ENCODE peak calls at places on chromosomes 12 and 14, in four cellular contexts. Q, U, K and B are unnamed samples.

GRCh38 chr12:76698966-76699365 is 64.9 kb upstream of the ZDHHC17 start:
- DNase-seq in Q (no peak), K (no peak), U (no peak), B (no peak)

GRCh38 chr14:49892301-49892635 is 614 bp upstream of the ARF6 start:
- DNase-seq in K (peak; percentile 60), Q (peak; percentile 82), U (no peak), B (peak; percentile 83)

GRCh38 chr14:30034049-30034635 is 106.5 kb upstream of the PRKD1 start:
- DNase-seq in K (no peak), U (no peak), Q (peak; percentile 17), B (no peak)

GRCh38 chr12:109277899-109278762 is 31.0 kb downstream of the FOXN4 start:
- DNase-seq in K (no peak), U (no peak), Q (peak; percentile 12), B (no peak)

GRCh38 chr14:81946808-81947798 is 413.4 kb upstream of the SEL1L start:
- DNase-seq in U (no peak), K (no peak), Q (no peak), B (no peak)

GRCh38 chr12:25072901-25073645 is 121.9 kb downstream of the DNAI7 start:
- DNase-seq in Q (peak; percentile 13), U (no peak), K (no peak), B (no peak)

GRCh38 chr12:119704065-119704747 is 36.3 kb downstream of the PRKAB1 start:
- DNase-seq in U (no peak), K (no peak), Q (peak; percentile 50), B (peak; percentile 52)

GRCh38 chr14:61107148-61107641 is 126.2 kb downstream of the SLC38A6 start:
- DNase-seq in U (no peak), K (no peak), Q (no peak), B (no peak)

GRCh38 chr12:29309320-29309902 is 71.6 kb downstream of the ERGIC2 start:
- DNase-seq in K (no peak), U (no peak), Q (peak; percentile 47), B (peak; percentile 8)

GRCh38 chr12:98146043-98146442 is 369.3 kb upstream of the TMPO start:
- DNase-seq in Q (no peak), U (no peak), K (no peak), B (no peak)

GRCh38 chr14:92646952-92647461 is 101.4 kb downstream of the LGMN start:
- DNase-seq in Q (peak; percentile 94), U (no peak), K (no peak), B (peak; percentile 31)

GRCh38 chr12:131986847-131987398 is 37.2 kb downstream of the EP400 start:
- DNase-seq in K (no peak), Q (no peak), U (peak; percentile 45), B (no peak)

GRCh38 chr14:36773136-36773540 is 111.5 kb downstream of the PAX9 start:
- DNase-seq in K (no peak), U (peak; percentile 81), Q (peak; percentile 15), B (no peak)

GRCh38 chr14:57533214-57533613 is 39.6 kb upstream of the CCDC198 start:
- DNase-seq in Q (no peak), K (peak; percentile 31), U (peak; percentile 10), B (no peak)

GRCh38 chr14:70782361-70782760 is 27.0 kb downstream of the MAP3K9 start:
- DNase-seq in U (no peak), K (no peak), Q (peak; percentile 35), B (no peak)

GRCh38 chr14:24181251-24182077 is 7.2 kb downstream of the IPO4 start:
- DNase-seq in K (no peak), Q (no peak), U (no peak), B (no peak)

GRCh38 chr12:42730286-42730685 is 140.7 kb upstream of the PRICKLE1 start:
- DNase-seq in U (no peak), Q (peak; percentile 39), K (no peak), B (no peak)

GRCh38 chr12:422526-422925 is 21.1 kb downstream of the CCDC77 start:
- DNase-seq in Q (no peak), U (no peak), K (no peak), B (no peak)

GRCh38 chr12:119183942-119184695 is 5.4 kb downstream of the HSPB8 start:
- DNase-seq in Q (no peak), K (no peak), U (no peak), B (no peak)

GRCh38 chr14:92589213-92589852 is 75.8 kb downstream of the RIN3 start:
- DNase-seq in K (no peak), Q (peak; percentile 52), U (no peak), B (no peak)

GRCh38 chr12:43893670-43894069 is 57.8 kb downstream of the TMEM117 start:
- DNase-seq in U (no peak), K (no peak), Q (peak; percentile 85), B (no peak)

GRCh38 chr12:3632256-3633240 is 120.4 kb downstream of the CRACR2A start:
- DNase-seq in U (no peak), K (no peak), Q (no peak), B (no peak)

GRCh38 chr12:108214486-108214885 is 85.4 kb downstream of the WSCD2 start:
- DNase-seq in K (no peak), U (peak; percentile 67), Q (peak; percentile 7), B (peak; percentile 9)

GRCh38 chr14:76901171-76902055 is 75.2 kb downstream of the LRRC74A start:
- DNase-seq in U (no peak), Q (peak; percentile 9), K (no peak), B (no peak)

GRCh38 chr12:89481218-89481914 is 43.2 kb downstream of the GALNT4 start:
- DNase-seq in K (no peak), U (no peak), Q (peak; percentile 45), B (no peak)

GRCh38 chr12:130487636-130488035 is 149.9 kb downstream of the PIWIL1 start:
- DNase-seq in Q (no peak), U (no peak), K (no peak), B (no peak)

GRCh38 chr12:111578276-111578970 is 20.7 kb downstream of the ATXN2 start:
- DNase-seq in Q (peak; percentile 91), K (no peak), U (peak; percentile 26), B (peak; percentile 64)

GRCh38 chr12:31597066-31597465 is 6.1 kb upstream of the DENND5B start:
- DNase-seq in Q (no peak), K (no peak), U (no peak), B (no peak)

GRCh38 chr12:31603546-31604009 is 12.6 kb upstream of the DENND5B start:
- DNase-seq in K (peak; percentile 79), Q (no peak), U (no peak), B (no peak)

GRCh38 chr12:31600764-31601163 is 9.8 kb upstream of the DENND5B start:
- DNase-seq in Q (no peak), U (no peak), K (no peak), B (peak; percentile 86)

GRCh38 chr12:31599053-31599452 is 8.1 kb upstream of the DENND5B start:
- DNase-seq in K (peak; percentile 60), Q (no peak), U (no peak), B (no peak)

DNA sequence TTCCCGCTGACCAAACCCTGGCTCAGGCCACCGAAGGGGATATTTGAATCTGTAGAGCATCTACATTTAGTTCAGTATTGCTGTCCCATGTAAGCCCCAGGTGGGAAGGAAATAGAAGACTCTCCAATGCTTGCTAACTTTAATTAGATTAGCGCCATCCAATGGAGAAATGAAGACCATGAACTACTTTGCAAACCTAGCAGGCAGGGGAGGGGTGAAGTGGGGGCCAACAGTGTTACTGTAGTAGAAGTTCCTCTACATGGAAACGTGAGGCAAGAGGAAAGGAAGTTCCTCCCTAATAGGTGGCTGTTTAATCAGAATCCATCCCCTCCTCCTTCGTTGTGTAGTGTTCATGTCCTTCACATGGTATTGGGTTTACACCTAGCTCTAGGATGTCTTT is 9.3 kb upstream of the DENND5B start:
- DNase-seq in U (no peak), Q (no peak), K (no peak), B (no peak)
- H2AFZ ChIP-seq in U (peak overlapping the region; percentile 5), Q (no peak overlapping the region), K (no peak overlapping the region), B (no peak overlapping the region)

GRCh38 chr14:64737391-64738305 is 33.4 kb downstream of the PLEKHG3 start:
- DNase-seq in K (no peak), U (no peak), Q (no peak), B (no peak)
- H3K27ac ChIP-seq in K (no peak overlapping the region), U (no peak overlapping the region), Q (no peak overlapping the region), B (no peak overlapping the region)

GRCh38 chr14:59271734-59272133 is 83.3 kb downstream of the DAAM1 start:
- DNase-seq in U (no peak), Q (peak; percentile 39), K (no peak), B (no peak)
- TF ChIP-seq FOS in U (no peak), Q (no peak), K (no peak), B (no peak)

DNA sequence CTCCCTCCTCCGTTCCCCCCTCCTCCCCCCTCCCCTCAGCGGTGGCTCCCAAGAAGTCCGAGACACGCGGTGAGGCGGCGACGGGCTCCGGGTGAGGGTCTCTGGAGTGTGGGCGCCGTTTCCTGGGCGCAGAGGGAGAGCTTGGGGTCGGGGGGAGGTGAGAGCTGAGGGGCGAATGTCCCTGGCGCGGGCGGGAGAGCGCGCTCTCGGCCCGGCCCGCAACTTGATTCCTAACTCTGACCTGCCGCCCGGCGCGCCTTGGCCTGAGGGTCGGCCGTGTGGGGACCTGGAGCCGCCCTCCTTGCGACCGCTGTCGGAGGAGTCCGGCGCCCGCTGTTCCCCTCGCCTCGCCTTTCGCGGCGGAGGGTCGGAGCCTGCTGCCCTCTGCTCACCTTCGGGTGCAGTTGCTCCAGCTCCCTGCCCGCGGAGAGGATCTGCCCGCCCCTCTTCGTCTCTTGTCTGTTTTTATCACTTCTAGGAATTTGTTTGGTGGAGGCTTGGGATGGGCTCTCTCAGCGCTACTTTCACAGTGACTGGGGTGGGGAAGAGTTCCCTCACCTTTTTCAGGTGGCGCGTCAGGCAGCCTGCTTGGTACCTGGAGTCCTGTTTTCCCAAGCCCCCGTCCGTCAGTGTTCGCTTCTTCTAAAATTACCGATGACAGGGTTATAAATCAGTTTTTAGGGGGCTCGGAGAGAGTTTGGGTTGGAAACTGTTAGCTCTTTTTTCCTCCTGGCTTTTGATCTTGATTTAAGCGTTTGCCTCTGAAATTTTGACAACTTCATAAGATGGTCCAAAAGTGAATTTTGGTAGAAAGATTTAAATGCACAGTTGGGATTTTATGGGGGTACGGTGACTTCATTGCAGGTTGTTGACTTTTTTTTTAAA is 495 bp downstream of the ADIPOR2 start:
- DNase-seq in Q (no peak), U (no peak), K (no peak), B (peak; percentile 39)
- H2AFZ ChIP-seq in Q (peak overlapping the region; percentile 94), U (peak overlapping the region; percentile 75), K (peak overlapping the region; percentile 1), B (peak overlapping the region; percentile 55)

GRCh38 chr14:99569725-99570541 is 34.1 kb downstream of the CCDC85C start:
- DNase-seq in K (no peak), Q (no peak), U (no peak), B (no peak)
- H3K27ac ChIP-seq in K (no peak overlapping the region), Q (no peak overlapping the region), U (no peak overlapping the region), B (no peak overlapping the region)

GRCh38 chr12:26431211-26431610 is 235.8 kb downstream of the SSPN start:
- DNase-seq in K (no peak), U (no peak), Q (no peak), B (no peak)
- TF ChIP-seq FOS in K (no peak), U (no peak), Q (no peak), B (no peak)